ENCODE peak calls at places on chromosomes 6 and 20, in six cellular contexts. One of them, this sample, is unnamed.
A peak's percentile ranks its signal among the peaks of the same experiment; 100 is the strongest.

GRCh38 chr6:73631849-73632248 is 21.9 kb downstream of the SLC17A5 start:
- DNase-seq in astrocyte: peak; percentile 22
- DNase-seq in GM23338: no peak
- DNase-seq in IMR-90: peak; percentile 93
- DNase-seq in body of pancreas: no peak
- DNase-seq in fibroblast of the aortic adventitia: no peak
- DNase-seq in this sample: no peak

GRCh38 chr6:149140137-149140909 is 177.2 kb upstream of the TAB2 start:
- DNase-seq in astrocyte: no peak
- DNase-seq in GM23338: no peak
- DNase-seq in IMR-90: no peak
- DNase-seq in body of pancreas: no peak
- DNase-seq in fibroblast of the aortic adventitia: no peak
- DNase-seq in this sample: no peak

GRCh38 chr20:25739615-25740320 is 43.1 kb upstream of the ZNF337 start:
- DNase-seq in astrocyte: no peak
- DNase-seq in GM23338: no peak
- DNase-seq in IMR-90: peak; percentile 5
- DNase-seq in body of pancreas: no peak
- DNase-seq in fibroblast of the aortic adventitia: no peak
- DNase-seq in this sample: no peak

GRCh38 chr6:26064619-26065257 is 22.5 kb upstream of the HFE start:
- DNase-seq in astrocyte: peak; percentile 18
- DNase-seq in GM23338: peak; percentile 79
- DNase-seq in IMR-90: peak; percentile 59
- DNase-seq in body of pancreas: peak; percentile 36
- DNase-seq in fibroblast of the aortic adventitia: peak; percentile 69
- DNase-seq in this sample: no peak

GRCh38 chr6:12291785-12292604 is 1.8 kb downstream of the EDN1 start:
- DNase-seq in astrocyte: peak; percentile 39
- DNase-seq in GM23338: peak; percentile 64
- DNase-seq in IMR-90: peak; percentile 33
- DNase-seq in body of pancreas: peak; percentile 47
- DNase-seq in fibroblast of the aortic adventitia: no peak
- DNase-seq in this sample: no peak

GRCh38 chr20:59835448-59836395 is 97.7 kb downstream of the SYCP2 start:
- DNase-seq in astrocyte: peak; percentile 26
- DNase-seq in GM23338: peak; percentile 61
- DNase-seq in IMR-90: peak; percentile 5
- DNase-seq in body of pancreas: no peak
- DNase-seq in fibroblast of the aortic adventitia: peak; percentile 14
- DNase-seq in this sample: no peak

GRCh38 chr6:169082093-169082492 is 171.6 kb downstream of the THBS2 start:
- DNase-seq in astrocyte: no peak
- DNase-seq in GM23338: no peak
- DNase-seq in IMR-90: peak; percentile 56
- DNase-seq in body of pancreas: no peak
- DNase-seq in fibroblast of the aortic adventitia: no peak
- DNase-seq in this sample: peak; percentile 43

GRCh38 chr6:147173140-147173539 is 31.1 kb upstream of the STXBP5 start:
- DNase-seq in astrocyte: no peak
- DNase-seq in GM23338: no peak
- DNase-seq in IMR-90: no peak
- DNase-seq in body of pancreas: no peak
- DNase-seq in fibroblast of the aortic adventitia: no peak
- DNase-seq in this sample: no peak

GRCh38 chr20:2809690-2810089 is 5.1 kb upstream of the C20orf141 start:
- DNase-seq in astrocyte: no peak
- DNase-seq in GM23338: no peak
- DNase-seq in IMR-90: no peak
- DNase-seq in body of pancreas: no peak
- DNase-seq in fibroblast of the aortic adventitia: no peak
- DNase-seq in this sample: peak; percentile 17

GRCh38 chr6:79240509-79240908 is 6.0 kb upstream of the HMGN3 start:
- DNase-seq in astrocyte: no peak
- DNase-seq in GM23338: no peak
- DNase-seq in IMR-90: no peak
- DNase-seq in body of pancreas: no peak
- DNase-seq in fibroblast of the aortic adventitia: no peak
- DNase-seq in this sample: no peak

GRCh38 chr6:137497722-137498463 is 3.7 kb upstream of the OLIG3 start:
- DNase-seq in astrocyte: no peak
- DNase-seq in GM23338: peak; percentile 73
- DNase-seq in IMR-90: no peak
- DNase-seq in body of pancreas: no peak
- DNase-seq in fibroblast of the aortic adventitia: no peak
- DNase-seq in this sample: no peak

GRCh38 chr20:11891081-11891826 is 26.4 kb upstream of the BTBD3 start:
- DNase-seq in astrocyte: peak; percentile 22
- DNase-seq in GM23338: peak; percentile 60
- DNase-seq in IMR-90: peak; percentile 34
- DNase-seq in body of pancreas: peak; percentile 48
- DNase-seq in fibroblast of the aortic adventitia: no peak
- DNase-seq in this sample: peak; percentile 77

GRCh38 chr6:90175627-90176538 is 120.8 kb downstream of the BACH2 start:
- DNase-seq in astrocyte: no peak
- DNase-seq in GM23338: no peak
- DNase-seq in IMR-90: no peak
- DNase-seq in body of pancreas: no peak
- DNase-seq in fibroblast of the aortic adventitia: no peak
- DNase-seq in this sample: no peak

GRCh38 chr6:144330588-144330987 is 45.5 kb downstream of the UTRN start:
- DNase-seq in astrocyte: no peak
- DNase-seq in GM23338: peak; percentile 98
- DNase-seq in IMR-90: no peak
- DNase-seq in body of pancreas: peak; percentile 72
- DNase-seq in fibroblast of the aortic adventitia: no peak
- DNase-seq in this sample: no peak

GRCh38 chr6:93069856-93070255 is 349.5 kb downstream of the EPHA7 start:
- DNase-seq in astrocyte: no peak
- DNase-seq in GM23338: no peak
- DNase-seq in IMR-90: no peak
- DNase-seq in body of pancreas: no peak
- DNase-seq in fibroblast of the aortic adventitia: no peak
- DNase-seq in this sample: no peak

GRCh38 chr6:44057931-44058616 is 69.2 kb downstream of the MRPL14 start:
- DNase-seq in astrocyte: peak; percentile 69
- DNase-seq in GM23338: no peak
- DNase-seq in IMR-90: peak; percentile 73
- DNase-seq in body of pancreas: no peak
- DNase-seq in fibroblast of the aortic adventitia: peak; percentile 81
- DNase-seq in this sample: no peak

GRCh38 chr20:47020231-47020630 is 125.6 kb downstream of the EYA2 start:
- DNase-seq in astrocyte: peak; percentile 3
- DNase-seq in GM23338: no peak
- DNase-seq in IMR-90: peak; percentile 69
- DNase-seq in body of pancreas: no peak
- DNase-seq in fibroblast of the aortic adventitia: peak; percentile 4
- DNase-seq in this sample: no peak

GRCh38 chr6:41713650-41714291 is 21.6 kb downstream of the TFEB start:
- DNase-seq in astrocyte: peak; percentile 27
- DNase-seq in GM23338: no peak
- DNase-seq in IMR-90: no peak
- DNase-seq in body of pancreas: peak; percentile 21
- DNase-seq in fibroblast of the aortic adventitia: no peak
- DNase-seq in this sample: no peak

GRCh38 chr20:8357703-8358102 is 225.6 kb downstream of the PLCB1 start:
- DNase-seq in astrocyte: no peak
- DNase-seq in GM23338: no peak
- DNase-seq in IMR-90: no peak
- DNase-seq in body of pancreas: no peak
- DNase-seq in fibroblast of the aortic adventitia: peak; percentile 13
- DNase-seq in this sample: no peak

GRCh38 chr6:53827485-53827884 is 32.7 kb downstream of the LRRC1 start:
- DNase-seq in astrocyte: no peak
- DNase-seq in GM23338: no peak
- DNase-seq in IMR-90: no peak
- DNase-seq in body of pancreas: no peak
- DNase-seq in fibroblast of the aortic adventitia: no peak
- DNase-seq in this sample: no peak

GRCh38 chr6:100839419-100839818 is 41.7 kb downstream of the ASCC3 start:
- DNase-seq in astrocyte: no peak
- DNase-seq in GM23338: no peak
- DNase-seq in IMR-90: no peak
- DNase-seq in body of pancreas: no peak
- DNase-seq in fibroblast of the aortic adventitia: no peak
- DNase-seq in this sample: no peak

GRCh38 chr6:43125555-43125954 is 45.5 kb upstream of the SRF start:
- DNase-seq in astrocyte: no peak
- DNase-seq in GM23338: no peak
- DNase-seq in IMR-90: no peak
- DNase-seq in body of pancreas: no peak
- DNase-seq in fibroblast of the aortic adventitia: no peak
- DNase-seq in this sample: no peak

GRCh38 chr20:4150095-4150492 is 134.7 kb upstream of the RNF24 start:
- DNase-seq in astrocyte: peak; percentile 56
- DNase-seq in GM23338: no peak
- DNase-seq in IMR-90: peak; percentile 64
- DNase-seq in body of pancreas: peak; percentile 7
- DNase-seq in fibroblast of the aortic adventitia: peak; percentile 67
- DNase-seq in this sample: no peak

GRCh38 chr6:149335924-149336323 is 18.4 kb downstream of the TAB2 start:
- DNase-seq in astrocyte: peak; percentile 75
- DNase-seq in GM23338: no peak
- DNase-seq in IMR-90: peak; percentile 69
- DNase-seq in body of pancreas: no peak
- DNase-seq in fibroblast of the aortic adventitia: peak; percentile 76
- DNase-seq in this sample: no peak

GRCh38 chr6:55276745-55277627 is 50.3 kb upstream of the GFRAL start:
- DNase-seq in astrocyte: peak; percentile 44
- DNase-seq in GM23338: peak; percentile 79
- DNase-seq in IMR-90: peak; percentile 72
- DNase-seq in body of pancreas: peak; percentile 18
- DNase-seq in fibroblast of the aortic adventitia: peak; percentile 72
- DNase-seq in this sample: no peak

GRCh38 chr6:17393335-17394191 is at the start of gene CAP2:
- DNase-seq in astrocyte: peak; percentile 69
- DNase-seq in GM23338: peak; percentile 88
- DNase-seq in IMR-90: peak; percentile 59
- DNase-seq in body of pancreas: peak; percentile 64
- DNase-seq in fibroblast of the aortic adventitia: peak; percentile 13
- DNase-seq in this sample: peak; percentile 89

GRCh38 chr6:87753131-87753685 is 51.2 kb upstream of the AKIRIN2 start:
- DNase-seq in astrocyte: no peak
- DNase-seq in GM23338: no peak
- DNase-seq in IMR-90: no peak
- DNase-seq in body of pancreas: no peak
- DNase-seq in fibroblast of the aortic adventitia: no peak
- DNase-seq in this sample: no peak

GRCh38 chr6:87757792-87758191 is 55.8 kb upstream of the AKIRIN2 start:
- DNase-seq in astrocyte: no peak
- DNase-seq in GM23338: no peak
- DNase-seq in IMR-90: no peak
- DNase-seq in body of pancreas: no peak
- DNase-seq in fibroblast of the aortic adventitia: no peak
- DNase-seq in this sample: no peak

GRCh38 chr6:87756858-87757257 is 54.8 kb upstream of the AKIRIN2 start:
- DNase-seq in astrocyte: peak; percentile 96
- DNase-seq in GM23338: no peak
- DNase-seq in IMR-90: peak; percentile 83
- DNase-seq in body of pancreas: no peak
- DNase-seq in fibroblast of the aortic adventitia: peak; percentile 90
- DNase-seq in this sample: no peak

GRCh38 chr6:87754828-87755227 is 52.8 kb upstream of the AKIRIN2 start:
- DNase-seq in astrocyte: no peak
- DNase-seq in GM23338: no peak
- DNase-seq in IMR-90: no peak
- DNase-seq in body of pancreas: no peak
- DNase-seq in fibroblast of the aortic adventitia: no peak
- DNase-seq in this sample: no peak

GRCh38 chr6:87755697-87756671 is 54.0 kb upstream of the AKIRIN2 start:
- DNase-seq in astrocyte: peak; percentile 84
- DNase-seq in GM23338: no peak
- DNase-seq in IMR-90: peak; percentile 17
- DNase-seq in body of pancreas: no peak
- DNase-seq in fibroblast of the aortic adventitia: peak; percentile 65
- DNase-seq in this sample: no peak
- H3K4me3 ChIP-seq in astrocyte: no peak overlapping the region
- H3K4me3 ChIP-seq in GM23338: no peak overlapping the region
- H3K4me3 ChIP-seq in IMR-90: no peak overlapping the region
- H3K4me3 ChIP-seq in body of pancreas: no peak overlapping the region
- H3K4me3 ChIP-seq in fibroblast of the aortic adventitia: no peak overlapping the region
- H3K4me3 ChIP-seq in this sample: no peak overlapping the region

GRCh38 chr20:32190608-32191415 is 16.7 kb downstream of the PLAGL2 start:
- DNase-seq in astrocyte: no peak
- DNase-seq in GM23338: peak; percentile 66
- DNase-seq in IMR-90: no peak
- DNase-seq in body of pancreas: no peak
- DNase-seq in fibroblast of the aortic adventitia: no peak
- DNase-seq in this sample: peak; percentile 62
- H3K4me3 ChIP-seq in astrocyte: peak overlapping the region; percentile 69
- H3K4me3 ChIP-seq in GM23338: peak overlapping the region; percentile 93
- H3K4me3 ChIP-seq in IMR-90: peak overlapping the region; percentile 67
- H3K4me3 ChIP-seq in body of pancreas: no peak overlapping the region
- H3K4me3 ChIP-seq in fibroblast of the aortic adventitia: no peak overlapping the region
- H3K4me3 ChIP-seq in this sample: peak overlapping the region; percentile 85

DNA sequence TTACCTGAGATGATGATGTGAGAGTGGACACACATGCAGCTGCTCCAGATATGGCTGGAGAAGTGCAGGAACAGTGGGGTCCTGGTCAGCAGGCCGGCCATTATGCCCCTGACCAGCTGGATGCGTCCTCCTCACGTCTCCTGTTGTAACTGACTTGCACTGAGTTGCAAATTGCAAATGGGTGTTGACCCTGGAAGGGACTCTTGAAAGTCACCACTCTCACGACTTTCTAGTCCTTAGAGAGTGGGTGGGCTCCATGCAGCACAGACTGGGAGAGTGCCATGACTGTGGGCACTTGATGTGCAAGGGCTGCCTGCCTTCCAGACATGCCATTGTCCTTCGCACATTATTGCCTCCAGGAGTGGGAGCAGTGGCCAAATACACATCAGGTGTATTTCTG is 10.8 kb downstream of the FAM83D start:
- DNase-seq in astrocyte: no peak
- DNase-seq in GM23338: no peak
- DNase-seq in IMR-90: no peak
- DNase-seq in body of pancreas: no peak
- DNase-seq in fibroblast of the aortic adventitia: no peak
- DNase-seq in this sample: peak; percentile 55
- H3K4me3 ChIP-seq in astrocyte: no peak overlapping the region
- H3K4me3 ChIP-seq in GM23338: no peak overlapping the region
- H3K4me3 ChIP-seq in IMR-90: no peak overlapping the region
- H3K4me3 ChIP-seq in body of pancreas: no peak overlapping the region
- H3K4me3 ChIP-seq in fibroblast of the aortic adventitia: no peak overlapping the region
- H3K4me3 ChIP-seq in this sample: no peak overlapping the region

GRCh38 chr6:134714113-134714512 is 235.8 kb downstream of the ALDH8A1 start:
- DNase-seq in astrocyte: no peak
- DNase-seq in GM23338: no peak
- DNase-seq in IMR-90: no peak
- DNase-seq in body of pancreas: no peak
- DNase-seq in fibroblast of the aortic adventitia: no peak
- DNase-seq in this sample: no peak

GRCh38 chr6:134720353-134721094 is 229.4 kb downstream of the ALDH8A1 start:
- DNase-seq in astrocyte: no peak
- DNase-seq in GM23338: no peak
- DNase-seq in IMR-90: no peak
- DNase-seq in body of pancreas: no peak
- DNase-seq in fibroblast of the aortic adventitia: peak; percentile 41
- DNase-seq in this sample: no peak

GRCh38 chr6:134719850-134720249 is 230.1 kb downstream of the ALDH8A1 start:
- DNase-seq in astrocyte: no peak
- DNase-seq in GM23338: no peak
- DNase-seq in IMR-90: no peak
- DNase-seq in body of pancreas: no peak
- DNase-seq in fibroblast of the aortic adventitia: peak; percentile 28
- DNase-seq in this sample: no peak

GRCh38 chr6:134714679-134715078 is 235.2 kb downstream of the ALDH8A1 start:
- DNase-seq in astrocyte: peak; percentile 71
- DNase-seq in GM23338: no peak
- DNase-seq in IMR-90: peak; percentile 35
- DNase-seq in body of pancreas: no peak
- DNase-seq in fibroblast of the aortic adventitia: no peak
- DNase-seq in this sample: no peak
- H3K4me3 ChIP-seq in astrocyte: no peak overlapping the region
- H3K4me3 ChIP-seq in GM23338: no peak overlapping the region
- H3K4me3 ChIP-seq in IMR-90: no peak overlapping the region
- H3K4me3 ChIP-seq in body of pancreas: no peak overlapping the region
- H3K4me3 ChIP-seq in fibroblast of the aortic adventitia: no peak overlapping the region
- H3K4me3 ChIP-seq in this sample: no peak overlapping the region

This sample was measured in coronary artery.